ENCODE peak calls at places on chromosomes 5 and 9, in four cellular contexts. A, N, F and K are unnamed samples.
A peak's percentile ranks its signal among the peaks of the same experiment; 100 is the strongest.

GRCh38 chr5:1222621-1223277 is 2.4 kb upstream of the SLC6A18 start:
- DNase-seq in A (no peak), N (no peak), F (no peak), K (no peak)

GRCh38 chr5:9342161-9342787 is 203.6 kb downstream of the SEMA5A start:
- DNase-seq in A (no peak), N (no peak), F (no peak), K (no peak)

GRCh38 chr5:80172067-80172690 is 83.7 kb downstream of the SERINC5 start:
- DNase-seq in A (no peak), N (no peak), F (no peak), K (no peak)

GRCh38 chr5:134543820-134544692 is 18.6 kb downstream of the JADE2 start:
- DNase-seq in A (no peak), N (no peak), F (no peak), K (peak; percentile 55)

GRCh38 chr9:93268551-93269314 is 84.8 kb downstream of the WNK2 start:
- DNase-seq in A (no peak), N (no peak), F (peak; percentile 7), K (peak; percentile 32)

GRCh38 chr5:139075066-139076050 is 122.8 kb downstream of the SIL1 start:
- DNase-seq in A (no peak), N (no peak), F (peak; percentile 59), K (no peak)

GRCh38 chr9:134991808-134992754 is 74.4 kb upstream of the FCN1 start:
- DNase-seq in A (no peak), N (no peak), F (no peak), K (no peak)

GRCh38 chr9:15304620-15305019 is 2.4 kb downstream of the TTC39B start:
- DNase-seq in A (no peak), N (peak; percentile 70), F (no peak), K (no peak)

GRCh38 chr5:113776168-113776567 is 262.7 kb downstream of the YTHDC2 start:
- DNase-seq in A (no peak), N (no peak), F (no peak), K (no peak)

GRCh38 chr9:129836342-129837007 is 1.2 kb downstream of the USP20 start:
- DNase-seq in A (no peak), N (no peak), F (no peak), K (no peak)

GRCh38 chr9:135814421-135814820 is 92.9 kb downstream of the CAMSAP1 start:
- DNase-seq in A (no peak), N (no peak), F (no peak), K (no peak)

GRCh38 chr5:116652196-116652729 is 77.6 kb upstream of the SEMA6A start:
- DNase-seq in A (peak; percentile 20), N (no peak), F (peak; percentile 8), K (no peak)

GRCh38 chr5:2156358-2157059 is 273.8 kb upstream of the IRX4 start:
- DNase-seq in A (no peak), N (no peak), F (no peak), K (no peak)

GRCh38 chr5:78377056-78377717 is 16.8 kb downstream of the SCAMP1 start:
- DNase-seq in A (no peak), N (no peak), F (peak; percentile 28), K (no peak)